ENCODE peak calls at places on chromosomes 1 and 21, in six cellular contexts. V, W, E, H, G and M are unnamed samples.

GRCh38 chr21:43818685-43819084 is 29.3 kb downstream of the RRP1 start:
- DNase-seq in E (no peak), V (no peak), G (no peak), W (peak), H (no peak), M (no peak)

GRCh38 chr1:151106891-151107290 is 36.3 kb downstream of the GABPB2 start:
- DNase-seq in E (no peak), W (no peak), G (no peak), H (no peak), V (no peak), M (no peak)

GRCh38 chr1:241934181-241934815 is 23.3 kb upstream of the BECN2 start:
- DNase-seq in G (peak), H (peak), E (peak), W (no peak), V (no peak), M (peak)

GRCh38 chr1:115411388-115412063 is 73.5 kb upstream of the NGF start:
- DNase-seq in W (peak), V (peak), E (no peak), H (no peak), G (no peak), M (no peak)

GRCh38 chr1:67214420-67215174 is 48.3 kb downstream of the IL23R start:
- DNase-seq in V (no peak), H (no peak), W (peak), E (peak), G (no peak), M (no peak)

GRCh38 chr1:66589326-66589725 is 55.4 kb downstream of the SGIP1 start:
- DNase-seq in V (no peak), W (no peak), E (no peak), G (no peak), H (no peak), M (no peak)

GRCh38 chr1:32989160-32989894 is 24.7 kb upstream of the RNF19B start:
- DNase-seq in H (peak), V (peak), W (no peak), E (no peak), G (no peak), M (no peak)

GRCh38 chr1:24905355-24905978 is 24.6 kb downstream of the RUNX3 start:
- DNase-seq in E (no peak), G (no peak), V (peak), H (no peak), W (no peak), M (peak)

GRCh38 chr1:42152907-42153597 is at the start of gene GUCA2B:
- DNase-seq in W (no peak), H (no peak), E (no peak), G (no peak), V (no peak), M (no peak)

GRCh38 chr1:218123968-218124367 is 161.1 kb upstream of the RRP15 start:
- DNase-seq in V (no peak), W (no peak), E (no peak), G (no peak), H (no peak), M (no peak)

GRCh38 chr1:20359451-20360330 is 69.0 kb downstream of the VWA5B1 start:
- DNase-seq in V (no peak), E (no peak), G (no peak), H (no peak), W (peak), M (no peak)

GRCh38 chr21:39479164-39479563 is 27.4 kb downstream of the SH3BGR start:
- DNase-seq in H (no peak), G (no peak), W (no peak), E (no peak), V (no peak), M (no peak)

GRCh38 chr1:29129916-29130315 is 6.2 kb upstream of the TMEM200B start:
- DNase-seq in W (no peak), V (no peak), H (no peak), G (no peak), E (no peak), M (no peak)

GRCh38 chr1:63663301-63663700 is 70.1 kb downstream of the PGM1 start:
- DNase-seq in W (no peak), G (no peak), H (no peak), V (no peak), E (no peak), M (no peak)

GRCh38 chr1:156465747-156466365 is 34.7 kb downstream of the MEF2D start:
- DNase-seq in H (no peak), E (peak), V (no peak), G (no peak), W (peak), M (no peak)
- TF ChIP-seq CTCF in H (peak), E (no peak), V (no peak), G (peak), W (peak), M (no peak)

DNA sequence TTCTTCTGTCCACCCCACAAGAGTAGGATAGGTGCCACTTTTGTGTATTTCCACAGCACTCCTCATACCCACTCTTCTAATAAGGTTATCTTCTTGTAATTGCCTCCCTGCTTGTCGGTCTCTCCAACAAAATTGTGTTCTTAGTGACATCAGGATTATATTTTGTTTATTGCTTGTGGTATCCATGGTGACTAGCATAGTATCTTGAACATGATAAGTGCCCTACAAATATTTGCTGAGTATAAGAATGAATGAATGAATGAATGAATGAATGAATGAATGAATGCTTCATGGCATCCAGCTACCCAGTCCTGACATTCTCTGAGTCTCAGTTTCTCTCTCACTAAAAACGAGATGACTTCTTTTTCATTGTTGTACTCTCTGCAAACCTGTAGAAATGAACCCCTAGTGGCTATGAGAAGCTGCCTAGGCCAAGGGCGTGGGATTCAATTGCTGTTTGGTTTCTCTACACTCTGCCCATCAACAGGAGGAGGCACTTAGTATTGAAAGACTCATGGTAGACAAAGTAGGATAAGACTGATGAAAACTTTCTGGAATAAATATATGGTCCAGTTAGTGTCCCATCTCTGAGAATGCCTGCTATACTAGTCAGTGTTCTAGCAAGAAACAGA is 121.0 kb downstream of the TMEM53 start:
- DNase-seq in G (no peak), W (no peak), H (no peak), E (no peak), V (no peak), M (no peak)
- TF ChIP-seq CTCF in G (no peak), W (no peak), H (no peak), E (no peak), V (no peak), M (no peak)

GRCh38 chr1:168379110-168379860 is 98.6 kb downstream of the TBX19 start:
- DNase-seq in G (no peak), W (no peak), E (no peak), H (no peak), V (no peak), M (no peak)

GRCh38 chr1:168386949-168387586 is 106.4 kb downstream of the TBX19 start:
- DNase-seq in W (no peak), G (peak), E (peak), H (no peak), V (no peak), M (peak)

GRCh38 chr1:168386492-168386891 is 105.8 kb downstream of the TBX19 start:
- DNase-seq in E (no peak), V (no peak), G (no peak), H (no peak), W (no peak), M (no peak)

GRCh38 chr1:168380945-168381344 is 100.3 kb downstream of the TBX19 start:
- DNase-seq in W (no peak), V (no peak), G (no peak), H (no peak), E (no peak), M (no peak)

GRCh38 chr1:168381850-168382249 is 101.2 kb downstream of the TBX19 start:
- DNase-seq in W (no peak), H (no peak), G (no peak), E (no peak), V (no peak), M (no peak)
- TF ChIP-seq CTCF in W (no peak), H (no peak), G (peak), E (no peak), V (no peak), M (peak)

GRCh38 chr1:199279107-199279506 is 640.3 kb downstream of the PTPRC start:
- DNase-seq in V (no peak), W (no peak), G (no peak), E (no peak), H (no peak), M (no peak)

GRCh38 chr1:199283814-199284213 is 645.0 kb downstream of the PTPRC start:
- DNase-seq in V (no peak), G (no peak), W (no peak), E (no peak), H (no peak), M (no peak)

GRCh38 chr1:199282910-199283309 is 644.1 kb downstream of the PTPRC start:
- DNase-seq in H (no peak), V (no peak), G (no peak), E (no peak), W (no peak), M (no peak)

GRCh38 chr1:199279872-199280649 is 641.2 kb downstream of the PTPRC start:
- DNase-seq in V (no peak), H (no peak), W (no peak), G (no peak), E (no peak), M (no peak)
- TF ChIP-seq CTCF in V (no peak), H (no peak), W (no peak), G (no peak), E (no peak), M (no peak)

DNA sequence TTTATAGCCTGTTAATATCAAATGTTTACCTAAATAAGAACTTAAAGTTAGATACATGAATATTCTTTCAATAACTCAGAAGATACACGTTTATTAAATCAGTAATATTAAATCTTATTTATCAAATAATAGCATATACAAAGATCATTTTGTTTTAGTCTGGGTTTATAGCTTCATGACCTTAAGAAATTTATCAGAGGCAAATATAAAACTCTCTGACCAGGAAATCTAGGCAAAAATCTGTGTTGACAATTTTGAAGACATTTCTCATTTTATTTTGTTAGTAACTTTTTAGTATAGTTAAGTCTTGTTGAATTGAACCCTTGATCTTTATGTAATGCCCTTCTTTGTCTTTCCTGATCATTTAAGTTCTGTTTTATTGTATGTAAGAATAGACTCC is 46.4 kb downstream of the PRKACB start:
- DNase-seq in E (no peak), G (no peak), H (no peak), W (no peak), V (no peak), M (no peak)
- TF ChIP-seq CTCF in E (no peak), G (no peak), H (no peak), W (no peak), V (no peak), M (no peak)

GRCh38 chr1:31939484-31940329 is 1.5 kb upstream of the PTP4A2 start:
- DNase-seq in W (peak), E (peak), G (peak), H (peak), V (no peak), M (no peak)

GRCh38 chr1:31949862-31950261 is 11.7 kb upstream of the PTP4A2 start:
- DNase-seq in W (no peak), G (no peak), E (no peak), H (no peak), V (no peak), M (no peak)

GRCh38 chr1:31943546-31944184 is 5.5 kb upstream of the PTP4A2 start:
- DNase-seq in H (no peak), E (no peak), W (no peak), G (no peak), V (no peak), M (no peak)

GRCh38 chr1:31944205-31945089 is 6.3 kb upstream of the PTP4A2 start:
- DNase-seq in V (peak), W (peak), G (peak), E (peak), H (peak), M (peak)
- TF ChIP-seq CTCF in V (no peak), W (no peak), G (no peak), E (no peak), H (no peak), M (no peak)

DNA sequence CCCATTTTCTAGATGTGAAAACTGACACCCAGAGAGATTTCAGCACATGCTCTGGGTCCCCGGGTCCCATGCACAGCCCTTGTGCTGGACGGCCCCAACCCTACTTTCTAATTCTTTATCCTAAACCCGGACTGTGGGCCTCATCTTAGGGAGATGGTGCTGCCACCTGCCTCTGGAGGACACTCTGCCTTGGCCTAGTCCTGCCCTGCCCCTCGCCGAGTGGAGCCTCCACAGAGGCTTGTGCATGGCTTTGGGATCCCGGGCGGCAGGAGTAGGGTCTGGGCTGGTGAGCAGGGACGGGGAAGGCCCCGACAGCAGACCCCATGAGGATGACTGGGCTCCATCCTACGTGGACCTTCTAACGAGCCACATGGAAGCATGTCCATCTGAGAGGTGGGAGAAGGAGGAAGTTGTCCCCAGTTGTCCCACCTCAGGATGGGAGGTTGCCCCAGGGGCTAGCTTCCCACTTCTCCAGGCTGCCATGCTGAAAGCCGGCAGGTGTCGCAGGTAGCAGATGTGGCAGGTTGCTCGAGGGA is 12.4 kb downstream of the MX2 start:
- DNase-seq in V (no peak), E (no peak), G (no peak), H (no peak), W (no peak), M (no peak)
- TF ChIP-seq CTCF in V (no peak), E (no peak), G (no peak), H (no peak), W (no peak), M (no peak)

GRCh38 chr1:178693368-178693767 is 31.7 kb upstream of the RALGPS2 start:
- DNase-seq in W (no peak), G (no peak), H (no peak), E (peak), V (no peak), M (no peak)
- TF ChIP-seq CTCF in W (no peak), G (no peak), H (no peak), E (no peak), V (no peak), M (no peak)

DNA sequence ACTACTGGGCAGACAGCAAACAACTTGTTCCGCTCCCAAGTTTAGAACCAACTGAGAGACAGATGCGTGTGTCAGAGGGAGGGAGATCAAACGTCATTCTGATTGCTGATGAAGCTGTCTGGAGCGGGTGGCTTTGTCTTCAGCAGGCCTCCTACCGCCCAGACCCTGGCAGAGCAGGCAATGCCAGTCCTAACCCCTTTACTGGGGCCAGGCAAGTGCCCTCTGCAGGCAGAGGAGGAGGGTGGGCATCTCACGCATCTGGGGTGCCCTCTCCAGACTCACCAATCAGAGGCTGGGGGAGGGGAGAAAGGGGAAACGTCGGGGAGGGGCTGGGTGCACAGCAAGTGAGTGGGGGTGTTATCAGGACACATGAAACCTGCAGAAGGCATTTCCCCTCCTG is 126.6 kb downstream of the ACTL8 start:
- DNase-seq in E (no peak), V (no peak), W (no peak), H (no peak), G (no peak), M (no peak)
- TF ChIP-seq CTCF in E (no peak), V (no peak), W (no peak), H (no peak), G (no peak), M (no peak)